ENCODE peak calls at places on chromosomes 5 and 9, in seven cellular contexts. W, H, D, Y, J, B and O are unnamed samples.
A peak's percentile ranks its signal among the peaks of the same experiment; 100 is the strongest.

GRCh38 chr5:116813906-116814305 is 239.3 kb upstream of the SEMA6A start:
- DNase-seq in W (no peak), H (no peak), D (no peak), Y (no peak), J (no peak), B (no peak), O (no peak)

GRCh38 chr5:102296229-102296817 is at the start of gene SLCO4C1:
- DNase-seq in W (peak; percentile 18), H (peak; percentile 2), D (peak; percentile 89), Y (peak; percentile 53), J (peak; percentile 95), B (peak; percentile 67), O (peak; percentile 98)

GRCh38 chr9:35689601-35690446 is at the start of gene TPM2:
- DNase-seq in W (peak; percentile 70), H (no peak), D (peak; percentile 73), Y (peak; percentile 90), J (peak; percentile 86), B (no peak), O (peak; percentile 87)

GRCh38 chr5:3372289-3372688 is 223.3 kb upstream of the IRX1 start:
- DNase-seq in W (no peak), H (no peak), D (no peak), Y (no peak), J (no peak), B (no peak), O (no peak)

GRCh38 chr9:75333624-75334023 is 245.3 kb downstream of the OSTF1 start:
- DNase-seq in W (no peak), H (no peak), D (no peak), Y (no peak), J (peak; percentile 37), B (no peak), O (no peak)

GRCh38 chr5:178453224-178453623 is 137.0 kb downstream of the COL23A1 start:
- DNase-seq in W (no peak), H (no peak), D (no peak), Y (peak; percentile 34), J (no peak), B (no peak), O (no peak)

GRCh38 chr5:72476265-72476664 is 30.9 kb downstream of the ZNF366 start:
- DNase-seq in W (no peak), H (no peak), D (no peak), Y (no peak), J (no peak), B (no peak), O (no peak)

GRCh38 chr5:56306433-56307150 is 73.5 kb upstream of the ANKRD55 start:
- DNase-seq in W (peak; percentile 38), H (no peak), D (no peak), Y (no peak), J (no peak), B (no peak), O (no peak)

GRCh38 chr5:30040483-30041116 is 1152.9 kb upstream of the CDH6 start:
- DNase-seq in W (no peak), H (no peak), D (no peak), Y (peak; percentile 52), J (peak; percentile 87), B (no peak), O (peak; percentile 68)

GRCh38 chr9:123722378-123722777 is 207.5 kb downstream of the DENND1A start:
- DNase-seq in W (no peak), H (no peak), D (no peak), Y (no peak), J (no peak), B (no peak), O (no peak)

GRCh38 chr9:116939161-116939560 is 252.1 kb downstream of the TRIM32 start:
- DNase-seq in W (no peak), H (no peak), D (no peak), Y (no peak), J (no peak), B (no peak), O (no peak)

GRCh38 chr5:944992-945685 is 52.5 kb downstream of the TRIP13 start:
- DNase-seq in W (no peak), H (no peak), D (no peak), Y (no peak), J (no peak), B (no peak), O (no peak)

GRCh38 chr5:44506561-44506960 is 117.3 kb upstream of the FGF10 start:
- DNase-seq in W (no peak), H (no peak), D (no peak), Y (no peak), J (no peak), B (no peak), O (no peak)

GRCh38 chr9:111034573-111035539 is 3.4 kb downstream of the LPAR1 start:
- DNase-seq in W (no peak), H (no peak), D (no peak), Y (peak; percentile 70), J (no peak), B (no peak), O (no peak)

GRCh38 chr5:143341807-143342570 is 61.5 kb downstream of the NR3C1 start:
- DNase-seq in W (no peak), H (no peak), D (no peak), Y (peak; percentile 81), J (no peak), B (no peak), O (no peak)

GRCh38 chr5:2010940-2011339 is 128.2 kb upstream of the IRX4 start:
- DNase-seq in W (no peak), H (no peak), D (no peak), Y (no peak), J (no peak), B (no peak), O (no peak)

GRCh38 chr5:6143523-6143922 is 234.8 kb downstream of the MED10 start:
- DNase-seq in W (no peak), H (no peak), D (no peak), Y (no peak), J (peak; percentile 39), B (no peak), O (peak; percentile 45)

GRCh38 chr5:104347119-104347708 is 784.6 kb upstream of the NUDT12 start:
- DNase-seq in W (peak; percentile 59), H (no peak), D (no peak), Y (peak; percentile 3), J (peak; percentile 17), B (no peak), O (no peak)

GRCh38 chr5:179375236-179375685 is 30.0 kb upstream of the ADAMTS2 start:
- DNase-seq in W (no peak), H (no peak), D (no peak), Y (no peak), J (no peak), B (no peak), O (peak; percentile 20)

GRCh38 chr5:36305571-36306326 is 4.0 kb upstream of the RANBP3L start:
- DNase-seq in W (peak; percentile 61), H (peak; percentile 3), D (peak; percentile 39), Y (peak; percentile 75), J (peak; percentile 72), B (no peak), O (peak; percentile 45)

GRCh38 chr9:89734561-89734960 is 129.7 kb downstream of the GADD45G start:
- DNase-seq in W (no peak), H (no peak), D (no peak), Y (no peak), J (no peak), B (no peak), O (no peak)

DNA sequence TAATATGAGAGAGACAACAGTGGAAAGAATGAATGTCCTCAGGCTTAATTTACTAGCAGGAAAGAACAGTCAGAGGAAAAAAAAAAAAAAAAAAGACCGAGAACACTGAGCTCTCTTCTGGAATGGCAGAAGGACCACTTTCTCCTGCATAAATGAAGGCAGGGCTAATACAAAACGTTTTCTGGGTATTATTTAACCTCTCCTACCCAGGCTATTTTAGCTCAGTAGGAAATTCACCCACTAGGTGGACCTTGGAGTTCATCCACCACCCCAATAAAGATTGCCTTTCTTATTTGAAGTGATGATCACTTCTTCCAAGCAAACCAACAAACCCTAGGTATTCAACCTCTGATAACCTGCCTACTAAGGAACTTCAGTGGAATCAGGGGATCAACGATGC is 3.7 kb downstream of the GLIS3 start:
- DNase-seq in W (no peak), H (no peak), D (no peak), Y (peak; percentile 24), J (no peak), B (no peak), O (no peak)
- H3K27ac ChIP-seq in W (no peak overlapping the region), H (no peak overlapping the region), D (peak overlapping the region; percentile 94), Y (peak overlapping the region; percentile 97), J (no peak overlapping the region), B (no peak overlapping the region), O (no peak overlapping the region)

DNA sequence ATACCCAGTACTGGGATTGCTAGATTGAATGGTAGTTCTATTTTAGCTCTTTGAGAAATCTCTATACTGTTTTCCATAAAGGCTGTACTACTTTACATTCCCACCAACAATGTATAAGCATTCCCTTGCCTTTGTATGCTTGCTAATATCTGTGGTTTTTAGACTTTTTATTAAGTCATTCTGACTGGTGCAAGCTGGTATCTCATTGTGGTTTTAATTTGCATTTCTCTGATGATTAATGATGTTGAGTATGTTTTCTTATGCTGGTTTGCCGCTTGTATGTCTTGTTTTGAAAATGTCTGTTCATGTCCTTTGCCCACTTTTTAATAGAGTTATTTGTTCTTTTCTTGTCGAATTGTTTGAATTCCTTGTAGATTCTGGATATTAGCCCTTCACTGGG is 512.7 kb upstream of the PAPPA start:
- DNase-seq in W (no peak), H (no peak), D (no peak), Y (peak; percentile 83), J (no peak), B (no peak), O (no peak)
- H3K27ac ChIP-seq in W (no peak overlapping the region), H (no peak overlapping the region), D (no peak overlapping the region), Y (peak overlapping the region; percentile 56), J (no peak overlapping the region), B (no peak overlapping the region), O (no peak overlapping the region)

DNA sequence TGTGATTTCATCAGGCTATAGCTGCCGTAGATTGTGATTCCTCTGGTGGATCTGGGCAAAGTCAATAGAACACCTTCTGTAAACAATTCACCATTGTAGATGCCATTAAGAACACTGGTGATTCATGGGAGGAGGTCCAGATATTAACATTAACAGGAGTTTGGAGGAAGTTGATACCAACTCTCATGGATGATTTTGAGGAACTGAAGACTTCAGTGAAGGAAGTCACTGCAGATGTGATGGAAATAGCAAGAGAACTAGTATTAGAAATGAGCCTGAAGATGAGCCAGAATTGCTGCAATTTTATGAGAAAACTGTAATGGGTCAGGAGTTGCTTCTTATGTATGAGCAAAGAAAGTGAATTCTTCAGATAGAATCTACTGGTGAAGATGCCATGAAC is 26.9 kb downstream of the TCERG1 start:
- DNase-seq in W (peak; percentile 17), H (no peak), D (no peak), Y (no peak), J (no peak), B (no peak), O (no peak)
- H3K27ac ChIP-seq in W (no peak overlapping the region), H (no peak overlapping the region), D (no peak overlapping the region), Y (no peak overlapping the region), J (no peak overlapping the region), B (no peak overlapping the region), O (no peak overlapping the region)

GRCh38 chr9:72383978-72384709 is 19.1 kb upstream of the ZFAND5 start:
- DNase-seq in W (no peak), H (no peak), D (no peak), Y (peak; percentile 92), J (no peak), B (no peak), O (no peak)
- H3K27ac ChIP-seq in W (no peak overlapping the region), H (no peak overlapping the region), D (no peak overlapping the region), Y (peak overlapping the region; percentile 71), J (no peak overlapping the region), B (no peak overlapping the region), O (no peak overlapping the region)

GRCh38 chr5:109704255-109704952 is 14.7 kb downstream of the MAN2A1 start:
- DNase-seq in W (no peak), H (no peak), D (no peak), Y (no peak), J (no peak), B (no peak), O (no peak)
- H3K27ac ChIP-seq in W (no peak overlapping the region), H (no peak overlapping the region), D (no peak overlapping the region), Y (no peak overlapping the region), J (no peak overlapping the region), B (no peak overlapping the region), O (no peak overlapping the region)